ENCODE peak calls at places on chromosome 1, in seven cellular contexts. I is activated CD4-positive, alpha-beta T cell treated with anti-CD3 and anti-CD28 coated beads for 4 hours; T is activated CD8-positive, alpha-beta memory T cell treated with anti-CD3 and anti-CD28 coated beads, Interleukin-2, amount 50 U/mL, for 4 hours; W is cardiac muscle cell; O is renal cortical epithelial cell; P is HEK293T; X is kidney glomerular epithelial cell. E is an unnamed sample.

GRCh38 chr1:202164271-202165037 is 4.1 kb upstream of the PTPN7 start:
- DNase-seq in I (peak), X (no peak), T (peak), O (no peak), W (no peak), P (no peak), E (no peak)

GRCh38 chr1:224014328-224014649 is 99.6 kb upstream of the FBXO28 start:
- DNase-seq in O (no peak), X (no peak), P (no peak), W (no peak), I (no peak), T (no peak), E (no peak)

GRCh38 chr1:25958475-25958874 is 39.4 kb downstream of the PAFAH2 start:
- DNase-seq in W (no peak), X (peak), P (no peak), O (peak), I (no peak), T (no peak), E (peak)

GRCh38 chr1:33008051-33008914 is 28.4 kb downstream of the AK2 start:
- DNase-seq in I (no peak), W (peak), O (peak), T (no peak), P (no peak), X (no peak), E (no peak)

GRCh38 chr1:32390904-32391480 is 3.2 kb downstream of the BSDC1 start:
- DNase-seq in W (no peak), X (no peak), P (no peak), O (no peak), T (no peak), I (no peak), E (no peak)

GRCh38 chr1:234589064-234589765 is 20.8 kb downstream of the IRF2BP2 start:
- DNase-seq in X (no peak), O (no peak), T (no peak), P (no peak), W (no peak), I (no peak), E (no peak)

GRCh38 chr1:58162952-58163550 is 383.5 kb downstream of the OMA1 start:
- DNase-seq in T (no peak), W (peak), X (peak), O (peak), I (no peak), P (peak), E (peak)

GRCh38 chr1:201721131-201722049 is 107.6 kb upstream of the IPO9 start:
- DNase-seq in T (no peak), O (peak), P (no peak), I (no peak), X (peak), W (peak), E (peak)

GRCh38 chr1:33137800-33138199 is 44.0 kb downstream of the TRIM62 start:
- DNase-seq in T (peak), I (peak), P (peak), O (no peak), X (no peak), W (peak), E (no peak)

E was measured in RCC 7860.